ENCODE peak calls at places on chromosomes 12 and 14, in ten cellular contexts. P, L, A, G, N, W, J, I, Z and V are unnamed samples.

GRCh38 chr14:86777950-86778602 is 1214.9 kb downstream of the GALC start:
- DNase-seq in Z (no peak), G (no peak), I (peak), A (no peak), L (no peak), W (no peak), N (peak), P (peak), J (no peak), V (no peak)

GRCh38 chr14:103002578-103003350 is 54.6 kb downstream of the CDC42BPB start:
- DNase-seq in N (no peak), G (no peak), L (no peak), I (no peak), A (no peak), J (no peak), W (no peak), Z (no peak), P (no peak), V (peak)

GRCh38 chr12:111409403-111410228 is 3.9 kb downstream of the SH2B3 start:
- DNase-seq in G (no peak), Z (no peak), W (no peak), P (peak), L (peak), N (no peak), J (no peak), A (no peak), I (no peak), V (peak)

GRCh38 chr14:52875707-52876106 is 75.1 kb downstream of the FERMT2 start:
- DNase-seq in A (no peak), L (no peak), J (no peak), P (peak), Z (no peak), I (no peak), N (no peak), G (no peak), W (no peak), V (no peak)

GRCh38 chr12:11906284-11906935 is 164.3 kb upstream of the BCL2L14 start:
- DNase-seq in N (no peak), P (peak), W (no peak), G (no peak), J (no peak), I (peak), L (no peak), Z (no peak), A (no peak), V (no peak)

GRCh38 chr14:58918066-58918465 is 270.4 kb upstream of the DAAM1 start:
- DNase-seq in W (no peak), N (peak), A (no peak), G (no peak), I (no peak), J (no peak), P (peak), Z (no peak), L (no peak), V (no peak)

GRCh38 chr12:8914716-8915526 is 612 bp downstream of the PHC1 start:
- DNase-seq in Z (peak), L (peak), G (peak), N (peak), J (no peak), P (peak), I (no peak), A (peak), W (peak), V (peak)

GRCh38 chr14:29462271-29462670 is 465.4 kb downstream of the PRKD1 start:
- DNase-seq in W (no peak), G (no peak), I (no peak), Z (peak), P (no peak), A (no peak), N (no peak), J (peak), L (no peak), V (no peak)

GRCh38 chr12:82099216-82099615 is 259.0 kb downstream of the CCDC59 start:
- DNase-seq in A (no peak), J (no peak), P (no peak), G (no peak), L (no peak), W (no peak), I (peak), Z (no peak), N (peak), V (no peak)

GRCh38 chr12:5966486-5967095 is 21.5 kb upstream of the ANO2 start:
- DNase-seq in P (no peak), W (no peak), J (no peak), N (no peak), I (no peak), Z (no peak), L (no peak), G (no peak), A (no peak), V (no peak)

GRCh38 chr14:80638620-80639215 is 302.8 kb downstream of the CEP128 start:
- DNase-seq in N (peak), J (no peak), P (peak), A (no peak), L (no peak), W (no peak), I (peak), Z (no peak), G (no peak), V (no peak)

GRCh38 chr14:41973178-41973577 is 366.5 kb downstream of the LRFN5 start:
- DNase-seq in N (no peak), P (no peak), I (no peak), G (no peak), L (no peak), W (no peak), Z (no peak), J (no peak), A (no peak), V (peak)

GRCh38 chr14:99930420-99931274 is 134.6 kb upstream of the EVL start:
- DNase-seq in J (no peak), N (no peak), W (no peak), Z (no peak), L (no peak), I (no peak), A (no peak), P (no peak), G (peak), V (no peak)

GRCh38 chr14:58796636-58797429 is 159.1 kb downstream of the DACT1 start:
- DNase-seq in L (no peak), W (no peak), P (no peak), Z (no peak), N (peak), I (no peak), A (peak), J (peak), G (peak), V (no peak)

GRCh38 chr14:64387232-64387737 is 868 bp upstream of the MTHFD1 start:
- DNase-seq in Z (no peak), L (no peak), J (no peak), G (no peak), I (no peak), N (peak), W (no peak), A (peak), P (peak), V (no peak)

GRCh38 chr12:56839489-56840442 is 76.6 kb downstream of the HSD17B6 start:
- DNase-seq in G (peak), J (no peak), I (no peak), N (peak), L (peak), Z (no peak), P (peak), W (no peak), A (peak), V (peak)

GRCh38 chr12:70576341-70577282 is 60.6 kb downstream of the PTPRB start:
- DNase-seq in Z (peak), J (peak), W (no peak), A (peak), P (peak), L (no peak), N (peak), G (peak), I (peak), V (peak)

GRCh38 chr12:124273630-124274029 is 21.3 kb upstream of the RFLNA start:
- DNase-seq in A (no peak), J (no peak), N (peak), L (no peak), I (no peak), W (no peak), G (peak), P (peak), Z (no peak), V (peak)

GRCh38 chr12:109047081-109047805 is 5.1 kb upstream of the USP30 start:
- DNase-seq in L (no peak), J (no peak), I (no peak), N (no peak), G (no peak), P (peak), Z (no peak), A (no peak), W (no peak), V (no peak)

GRCh38 chr12:19196959-19197630 is 67.6 kb downstream of the PLEKHA5 start:
- DNase-seq in I (no peak), Z (no peak), G (no peak), P (peak), N (no peak), L (no peak), W (no peak), A (no peak), J (no peak), V (peak)

GRCh38 chr12:121883315-121883660 is 5.3 kb upstream of the PSMD9 start:
- DNase-seq in N (no peak), P (no peak), Z (no peak), G (no peak), L (no peak), I (no peak), W (no peak), J (peak), A (peak), V (no peak)

GRCh38 chr12:31715283-31715825 is 13.5 kb downstream of the AMN1 start:
- DNase-seq in L (no peak), Z (no peak), W (no peak), N (no peak), A (no peak), I (no peak), P (peak), G (peak), J (peak), V (peak)

GRCh38 chr12:9869307-9870161 is at the start of gene CLEC2B:
- DNase-seq in G (no peak), I (peak), W (no peak), J (no peak), Z (no peak), L (peak), A (peak), N (peak), P (peak), V (peak)

GRCh38 chr12:48925218-48925871 is at the start of gene FKBP11:
- DNase-seq in L (peak), G (peak), I (no peak), N (peak), Z (no peak), W (peak), J (no peak), P (peak), A (peak), V (no peak)

GRCh38 chr14:49940805-49941421 is 48.0 kb downstream of the ARF6 start:
- DNase-seq in W (no peak), J (no peak), P (peak), G (no peak), A (no peak), I (peak), Z (no peak), N (no peak), L (no peak), V (no peak)

GRCh38 chr14:51929156-51929555 is 60.2 kb upstream of the RTRAF start:
- DNase-seq in J (no peak), A (no peak), N (no peak), L (no peak), I (peak), W (no peak), G (no peak), P (peak), Z (no peak), V (no peak)

GRCh38 chr12:58487280-58488141 is 432.8 kb downstream of the LRIG3 start:
- DNase-seq in L (no peak), W (no peak), I (peak), A (no peak), G (peak), J (no peak), P (peak), Z (no peak), N (no peak), V (peak)

GRCh38 chr14:95163666-95164065 is 6.3 kb upstream of the DICER1 start:
- DNase-seq in G (no peak), L (no peak), J (no peak), Z (no peak), P (no peak), N (no peak), A (no peak), I (no peak), W (no peak), V (no peak)

GRCh38 chr12:62438098-62438692 is 28.4 kb upstream of the MON2 start:
- DNase-seq in L (peak), G (peak), A (peak), J (no peak), P (peak), N (peak), I (peak), Z (no peak), W (no peak), V (peak)

GRCh38 chr14:91078095-91078737 is 17.8 kb upstream of the RPS6KA5 start:
- DNase-seq in J (no peak), A (no peak), W (peak), P (no peak), G (peak), L (peak), I (no peak), N (no peak), Z (no peak), V (no peak)

GRCh38 chr14:52829527-52829926 is 38.1 kb upstream of the GNPNAT1 start:
- DNase-seq in W (no peak), A (no peak), J (no peak), G (no peak), P (no peak), N (no peak), I (no peak), Z (peak), L (no peak), V (no peak)

GRCh38 chr12:89427508-89428156 is 75.3 kb upstream of the DUSP6 start:
- DNase-seq in P (peak), G (no peak), W (no peak), A (no peak), J (no peak), N (no peak), I (no peak), L (no peak), Z (no peak), V (peak)

GRCh38 chr14:23183479-23183878 is at the start of gene SLC7A8:
- DNase-seq in J (no peak), L (peak), P (no peak), I (no peak), Z (peak), N (no peak), W (no peak), A (peak), G (no peak), V (no peak)

GRCh38 chr12:62995097-62995496 is 60.1 kb upstream of the PPM1H start:
- DNase-seq in W (no peak), G (no peak), I (no peak), P (no peak), Z (no peak), J (no peak), L (no peak), N (no peak), A (peak), V (no peak)

GRCh38 chr12:124490584-124491305 is 76.7 kb downstream of the NCOR2 start:
- DNase-seq in J (no peak), Z (no peak), L (no peak), G (no peak), N (no peak), P (no peak), W (no peak), A (no peak), I (no peak), V (no peak)

GRCh38 chr12:131941116-131941986 is 8.4 kb upstream of the EP400 start:
- DNase-seq in J (no peak), W (no peak), L (no peak), G (no peak), I (no peak), A (no peak), N (no peak), P (no peak), Z (no peak), V (no peak)